ENCODE peak calls at places on chromosomes 11 and 22, in seven cellular contexts. R is CD8-positive, alpha-beta memory T cell; F is heart left ventricle; C is small intestine; O is adrenal gland; M is lower lobe of right lung; H is CD4-positive, alpha-beta memory T cell. S is an unnamed sample.

GRCh38 chr22:39240841-39241631 is 3.7 kb downstream of the PDGFB start:
- DNase-seq in R (no peak), F (peak; percentile 74), C (peak; percentile 66), O (peak; percentile 48), M (peak; percentile 73), H (peak; percentile 68), S (no peak)

GRCh38 chr22:47135338-47135737 is 372.9 kb downstream of the TBC1D22A start:
- DNase-seq in R (no peak), F (no peak), C (no peak), O (no peak), M (no peak), H (no peak), S (no peak)

GRCh38 chr11:76237041-76237649 is 30.8 kb upstream of the WNT11 start:
- DNase-seq in R (no peak), F (no peak), C (no peak), O (no peak), M (no peak), H (no peak), S (no peak)

GRCh38 chr11:17714870-17715269 is 4.5 kb upstream of the MYOD1 start:
- DNase-seq in R (no peak), F (no peak), C (no peak), O (no peak), M (no peak), H (no peak), S (no peak)

GRCh38 chr22:37336474-37337028 is 54.2 kb downstream of the CYTH4 start:
- DNase-seq in R (no peak), F (no peak), C (peak; percentile 95), O (no peak), M (no peak), H (no peak), S (no peak)

GRCh38 chr22:32544953-32545558 is 70.4 kb downstream of the FBXO7 start:
- DNase-seq in R (no peak), F (no peak), C (no peak), O (no peak), M (no peak), H (no peak), S (no peak)

GRCh38 chr11:77473801-77474508 is at the start of gene PAK1:
- DNase-seq in R (peak; percentile 89), F (peak; percentile 78), C (peak; percentile 91), O (peak; percentile 86), M (peak; percentile 93), H (peak; percentile 87), S (peak; percentile 76)

GRCh38 chr11:60378359-60378758 is at the start of gene MS4A7:
- DNase-seq in R (no peak), F (no peak), C (no peak), O (peak; percentile 34), M (peak; percentile 70), H (no peak), S (peak; percentile 20)

GRCh38 chr11:108967571-108967970 is 302.7 kb downstream of the DDX10 start:
- DNase-seq in R (no peak), F (peak; percentile 80), C (no peak), O (no peak), M (no peak), H (no peak), S (peak; percentile 66)

GRCh38 chr22:50507991-50508884 is at the start of gene NCAPH2:
- DNase-seq in R (no peak), F (peak; percentile 96), C (peak; percentile 98), O (peak; percentile 97), M (peak; percentile 98), H (peak; percentile 97), S (peak; percentile 97)

GRCh38 chr11:102874842-102875241 is at the start of gene MMP12:
- DNase-seq in R (no peak), F (no peak), C (no peak), O (no peak), M (no peak), H (no peak), S (no peak)

GRCh38 chr11:70397983-70398833 is at the start of gene CTTN:
- DNase-seq in R (peak; percentile 36), F (peak; percentile 88), C (peak; percentile 73), O (peak; percentile 87), M (peak; percentile 85), H (peak; percentile 45), S (peak; percentile 90)

GRCh38 chr11:62400281-62400680 is 18.6 kb upstream of the SCGB1A1 start:
- DNase-seq in R (no peak), F (no peak), C (no peak), O (no peak), M (no peak), H (no peak), S (no peak)

GRCh38 chr22:42357634-42358296 is 74.4 kb downstream of the NFAM1 start:
- DNase-seq in R (no peak), F (peak; percentile 75), C (no peak), O (no peak), M (peak; percentile 62), H (no peak), S (peak; percentile 50)

GRCh38 chr11:8268530-8269461 is 5.1 kb upstream of the LMO1 start:
- DNase-seq in R (no peak), F (no peak), C (no peak), O (no peak), M (peak; percentile 20), H (no peak), S (no peak)

GRCh38 chr11:96061730-96062524 is 138.0 kb upstream of the MTMR2 start:
- DNase-seq in R (no peak), F (no peak), C (no peak), O (no peak), M (no peak), H (peak; percentile 7), S (no peak)

GRCh38 chr11:63866211-63866610 is 27.3 kb downstream of the MARK2 start:
- DNase-seq in R (peak; percentile 52), F (no peak), C (peak; percentile 67), O (peak; percentile 61), M (peak; percentile 79), H (peak; percentile 76), S (no peak)

GRCh38 chr11:57325735-57326048 is 940 bp upstream of the TNKS1BP1 start:
- DNase-seq in R (no peak), F (peak; percentile 81), C (peak; percentile 83), O (peak; percentile 81), M (peak; percentile 76), H (no peak), S (peak; percentile 52)

GRCh38 chr11:65492637-65493366 is 6.0 kb upstream of the MALAT1 start:
- DNase-seq in R (no peak), F (peak; percentile 94), C (no peak), O (peak; percentile 92), M (peak; percentile 83), H (no peak), S (peak; percentile 75)

GRCh38 chr22:44063462-44064371 is 39.6 kb downstream of the PARVB start:
- DNase-seq in R (no peak), F (no peak), C (no peak), O (no peak), M (no peak), H (no peak), S (no peak)

GRCh38 chr11:116454951-116455350 is 317.8 kb downstream of the BUD13 start:
- DNase-seq in R (no peak), F (no peak), C (peak; percentile 54), O (no peak), M (no peak), H (no peak), S (no peak)

GRCh38 chr11:71996946-71997345 is 1.8 kb upstream of the IL18BP start:
- DNase-seq in R (no peak), F (peak; percentile 80), C (no peak), O (no peak), M (peak; percentile 89), H (no peak), S (peak; percentile 50)
- H3K36me3 ChIP-seq in R (peaks cover under 1% of the 10 kb centered on the region), F (peaks cover 23% of the 10 kb centered on the region), C (peaks cover under 1% of the 10 kb centered on the region), O (peaks cover 8% of the 10 kb centered on the region), M (peaks cover 20% of the 10 kb centered on the region), H (peaks cover 6% of the 10 kb centered on the region), S (peaks cover 19% of the 10 kb centered on the region)

GRCh38 chr22:30013201-30013600 is 67.1 kb upstream of the HORMAD2 start:
- DNase-seq in R (no peak), F (no peak), C (no peak), O (no peak), M (no peak), H (no peak), S (no peak)
- H3K36me3 ChIP-seq in R (peaks cover 75% of the 10 kb centered on the region), F (peaks cover 99% of the 10 kb centered on the region), C (peaks cover 11% of the 10 kb centered on the region), O (peaks cover 73% of the 10 kb centered on the region), M (peaks cover 98% of the 10 kb centered on the region), H (peaks cover 59% of the 10 kb centered on the region), S (peaks cover 99% of the 10 kb centered on the region)

GRCh38 chr11:35085766-35086165 is 53.2 kb upstream of the CD44 start:
- DNase-seq in R (no peak), F (peak; percentile 40), C (no peak), O (no peak), M (no peak), H (no peak), S (no peak)

GRCh38 chr11:35079581-35079980 is 59.4 kb upstream of the CD44 start:
- DNase-seq in R (no peak), F (no peak), C (no peak), O (no peak), M (no peak), H (no peak), S (no peak)

GRCh38 chr11:35083181-35084061 is 55.5 kb upstream of the CD44 start:
- DNase-seq in R (peak; percentile 48), F (peak; percentile 51), C (peak; percentile 24), O (peak; percentile 40), M (peak; percentile 81), H (peak; percentile 74), S (peak; percentile 33)

GRCh38 chr11:35084817-35085424 is 54.0 kb upstream of the CD44 start:
- DNase-seq in R (no peak), F (no peak), C (no peak), O (no peak), M (no peak), H (no peak), S (no peak)

GRCh38 chr11:35082322-35083180 is 56.4 kb upstream of the CD44 start:
- DNase-seq in R (peak; percentile 70), F (peak; percentile 55), C (peak; percentile 57), O (peak; percentile 28), M (peak; percentile 89), H (peak; percentile 89), S (peak; percentile 53)
- H3K36me3 ChIP-seq in R (no peaks in the 10 kb centered on the region), F (no peaks in the 10 kb centered on the region), C (no peaks in the 10 kb centered on the region), O (no peaks in the 10 kb centered on the region), M (no peaks in the 10 kb centered on the region), H (no peaks in the 10 kb centered on the region), S (no peaks in the 10 kb centered on the region)

GRCh38 chr22:30296324-30296723 is 7.0 kb upstream of the CASTOR1 start:
- DNase-seq in R (no peak), F (no peak), C (no peak), O (no peak), M (no peak), H (no peak), S (no peak)

GRCh38 chr22:30294066-30294465 is 4.8 kb upstream of the CASTOR1 start:
- DNase-seq in R (no peak), F (no peak), C (no peak), O (no peak), M (no peak), H (no peak), S (no peak)

GRCh38 chr22:30294830-30295229 is 5.5 kb upstream of the CASTOR1 start:
- DNase-seq in R (no peak), F (no peak), C (no peak), O (no peak), M (no peak), H (no peak), S (no peak)

GRCh38 chr22:30296851-30297250 is 7.5 kb upstream of the CASTOR1 start:
- DNase-seq in R (no peak), F (no peak), C (no peak), O (no peak), M (no peak), H (no peak), S (no peak)

DNA sequence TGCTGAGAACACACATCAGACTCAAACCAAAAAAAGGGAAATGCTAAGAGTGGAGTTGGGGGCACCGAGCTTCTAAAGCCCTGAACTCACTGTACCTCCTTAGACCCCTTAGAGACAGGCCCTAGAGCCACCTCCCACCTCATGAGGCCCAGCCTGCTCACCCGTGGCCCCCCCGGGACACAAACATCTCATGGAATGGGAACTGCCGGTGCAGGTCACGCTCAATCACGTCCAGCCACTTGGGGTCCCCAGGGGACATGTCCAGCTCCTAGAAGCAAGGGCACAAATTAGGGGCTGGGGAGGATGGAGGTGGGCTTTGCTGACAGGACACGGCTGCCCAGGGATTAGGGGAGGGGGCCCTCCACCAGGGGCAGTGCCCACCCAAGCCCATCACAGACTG is 6.3 kb upstream of the CASTOR1 start:
- DNase-seq in R (no peak), F (no peak), C (no peak), O (no peak), M (no peak), H (no peak), S (no peak)
- H3K36me3 ChIP-seq in R (peaks cover 53% of the 10 kb centered on the region), F (peaks cover 71% of the 10 kb centered on the region), C (peaks cover 21% of the 10 kb centered on the region), O (peaks cover 89% of the 10 kb centered on the region), M (peaks cover 85% of the 10 kb centered on the region), H (peaks cover 72% of the 10 kb centered on the region), S (peaks cover 89% of the 10 kb centered on the region)

S was measured in heart right ventricle.